ENCODE peak calls at places on chromosomes 3 and 15, in five cellular contexts. Y is T-cell; K is tibial artery; X is progenitor cell of endocrine pancreas; S is activated CD8-positive, alpha-beta memory T cell treated with anti-CD3 and anti-CD28 coated beads for 24 hours. L is an unnamed sample.

GRCh38 chr3:45929042-45929679 is 14.1 kb upstream of the CXCR6 start:
- DNase-seq in Y (peak; percentile 47), X (peak; percentile 15), S (peak; percentile 89), K (no peak), L (peak; percentile 44)

GRCh38 chr3:37861540-37862051 is at the start of gene CTDSPL:
- DNase-seq in X (peak; percentile 24), S (no peak), K (no peak), Y (no peak), L (peak; percentile 27)

GRCh38 chr3:27483117-27484001 is 825 bp downstream of the SLC4A7 start:
- DNase-seq in X (peak; percentile 24), S (peak; percentile 82), Y (peak; percentile 20), K (peak; percentile 75), L (peak; percentile 46)

GRCh38 chr15:75061272-75061671 is 37.9 kb downstream of the PPCDC start:
- DNase-seq in S (peak; percentile 52), Y (no peak), K (no peak), X (no peak), L (no peak)

GRCh38 chr15:25802285-25802830 is 60.8 kb downstream of the ATP10A start:
- DNase-seq in Y (no peak), X (no peak), K (no peak), S (no peak), L (no peak)

GRCh38 chr15:68256675-68257450 is 20.7 kb upstream of the FEM1B start:
- DNase-seq in K (peak; percentile 94), S (peak; percentile 88), X (peak; percentile 87), Y (peak; percentile 72), L (peak; percentile 89)

GRCh38 chr3:157405457-157405856 is 31.2 kb upstream of the PTX3 start:
- DNase-seq in X (no peak), K (no peak), S (no peak), Y (no peak), L (no peak)

GRCh38 chr3:152331018-152331541 is 62.4 kb downstream of the MBNL1 start:
- DNase-seq in S (no peak), Y (no peak), K (no peak), X (no peak), L (no peak)

GRCh38 chr15:88657326-88658069 is 18.7 kb downstream of the ISG20 start:
- DNase-seq in Y (no peak), S (peak; percentile 55), K (no peak), X (peak; percentile 33), L (peak; percentile 45)

GRCh38 chr15:61459785-61460707 is 230.9 kb upstream of the RORA start:
- DNase-seq in S (no peak), Y (no peak), X (no peak), K (no peak), L (no peak)

GRCh38 chr3:187044871-187045552 is 94.3 kb downstream of the RPL39L start:
- DNase-seq in K (peak; percentile 45), X (no peak), S (no peak), Y (no peak), L (no peak)

GRCh38 chr3:34703058-34703457 is 904.6 kb downstream of the PDCD6IP start:
- DNase-seq in S (no peak), Y (no peak), X (no peak), K (no peak), L (no peak)

GRCh38 chr3:87563712-87564111 is 287.3 kb upstream of the POU1F1 start:
- DNase-seq in Y (no peak), S (no peak), X (no peak), K (no peak), L (no peak)

GRCh38 chr3:172471903-172472302 is 23.6 kb upstream of the GHSR start:
- DNase-seq in X (no peak), Y (no peak), S (no peak), K (no peak), L (no peak)

GRCh38 chr15:82262422-82263026 is at the start of the genes EFL1 and SAXO2:
- DNase-seq in X (peak; percentile 85), K (peak; percentile 95), S (peak; percentile 95), Y (peak; percentile 72), L (peak; percentile 88)

GRCh38 chr15:67927501-67928156 is 87.8 kb upstream of the RNU6-1 start:
- DNase-seq in X (no peak), Y (no peak), S (no peak), K (peak; percentile 75), L (no peak)

L was measured in neural crest cell.